ENCODE peak calls at places on chromosomes 11 and 22, in seven cellular contexts. G, V, X, E, Z, J and M are unnamed samples.
A peak's percentile ranks its signal among the peaks of the same experiment; 100 is the strongest.

GRCh38 chr11:123719452-123719851 is 22.0 kb downstream of the ZNF202 start:
- DNase-seq in J (no peak), E (no peak), G (no peak), X (peak; percentile 85), Z (no peak), V (no peak), M (no peak)

GRCh38 chr11:71140206-71140919 is 112.0 kb downstream of the SHANK2 start:
- DNase-seq in E (no peak), X (no peak), V (no peak), G (no peak), Z (no peak), J (no peak), M (no peak)

GRCh38 chr22:19401483-19401882 is 30.1 kb downstream of the HIRA start:
- DNase-seq in E (no peak), G (no peak), Z (no peak), X (no peak), J (no peak), V (no peak), M (no peak)

GRCh38 chr11:93249437-93250210 is 51.8 kb upstream of the SLC36A4 start:
- DNase-seq in J (no peak), V (no peak), E (no peak), G (no peak), Z (no peak), X (no peak), M (no peak)

GRCh38 chr11:119374632-119375394 is 6.7 kb downstream of the USP2 start:
- DNase-seq in X (no peak), E (peak; percentile 33), J (no peak), Z (no peak), G (no peak), V (no peak), M (no peak)

GRCh38 chr11:36027731-36028130 is 83.9 kb downstream of the LDLRAD3 start:
- DNase-seq in X (no peak), V (no peak), G (no peak), E (no peak), J (no peak), Z (peak; percentile 34), M (peak; percentile 49)

GRCh38 chr11:65478411-65479183 is 20.2 kb upstream of the MALAT1 start:
- DNase-seq in Z (peak; percentile 77), V (no peak), J (no peak), E (peak; percentile 91), X (peak; percentile 73), G (no peak), M (peak; percentile 81)

GRCh38 chr11:108035690-108036089 is 27.0 kb downstream of the CUL5 start:
- DNase-seq in G (no peak), J (no peak), V (no peak), Z (no peak), E (no peak), X (peak; percentile 38), M (no peak)

GRCh38 chr22:16563555-16564520 is 28.8 kb downstream of the CCT8L2 start:
- DNase-seq in V (no peak), G (no peak), X (no peak), J (no peak), E (no peak), Z (no peak), M (peak; percentile 50)

GRCh38 chr22:33247758-33248157 is 189.6 kb upstream of the SYN3 start:
- DNase-seq in J (no peak), V (no peak), X (no peak), E (no peak), Z (no peak), G (no peak), M (no peak)

GRCh38 chr11:123185326-123185725 is 9.7 kb downstream of the CLMP start:
- DNase-seq in Z (no peak), E (no peak), V (no peak), G (no peak), X (no peak), J (no peak), M (no peak)

GRCh38 chr11:85170184-85170583 is 457.0 kb downstream of the DLG2 start:
- DNase-seq in X (peak; percentile 43), G (peak; percentile 10), J (peak; percentile 7), Z (no peak), V (no peak), E (no peak), M (no peak)

GRCh38 chr22:46293591-46294260 is 2.9 kb upstream of the GTSE1 start:
- DNase-seq in E (no peak), J (no peak), V (no peak), Z (peak; percentile 57), G (no peak), X (peak; percentile 53), M (peak; percentile 78)

GRCh38 chr11:68254421-68254820 is 17.4 kb downstream of the C11orf24 start:
- DNase-seq in J (no peak), Z (no peak), E (no peak), X (no peak), G (no peak), V (no peak), M (no peak)

GRCh38 chr11:86800076-86800955 is at the start of gene PRSS23:
- DNase-seq in X (peak; percentile 44), E (peak; percentile 79), G (peak; percentile 70), Z (peak; percentile 80), V (no peak), J (peak; percentile 64), M (peak; percentile 81)